ENCODE peak calls at places on chromosomes 4 and X, in seven cellular contexts. W is HAP-1, V is Caco-2, Y is endothelial cell of umbilical vein, G is prostate gland, Z is right lobe of liver, K is mucosa of descending colon. A is an unnamed sample.

GRCh38 chrX:482192-482701 is 95.5 kb upstream of the PPP2R3B start:
- DNase-seq in K (no peak), V (no peak), Z (no peak), W (no peak), Y (no peak), G (no peak), A (no peak)

GRCh38 chr4:147814334-147814733 is 82.4 kb downstream of the ARHGAP10 start:
- DNase-seq in G (no peak), W (no peak), K (no peak), Y (no peak), Z (no peak), V (no peak), A (no peak)

GRCh38 chr4:174490356-174490969 is 31.8 kb downstream of the HPGD start:
- DNase-seq in G (no peak), W (no peak), Y (peak; percentile 21), Z (no peak), K (no peak), V (no peak), A (no peak)

GRCh38 chr4:10364194-10364593 is 93.0 kb downstream of the ZNF518B start:
- DNase-seq in K (no peak), W (no peak), G (no peak), V (no peak), Y (no peak), Z (no peak), A (peak; percentile 63)

GRCh38 chr4:15778191-15778741 is at the start of gene CD38:
- DNase-seq in K (peak; percentile 65), W (peak; percentile 42), Z (peak; percentile 63), G (peak; percentile 26), V (no peak), Y (no peak), A (peak; percentile 56)

GRCh38 chrX:72037601-72038000 is 94.1 kb downstream of the RTL5 start:
- DNase-seq in G (no peak), W (no peak), K (no peak), V (no peak), Z (no peak), Y (no peak), A (no peak)

GRCh38 chr4:138217567-138217966 is 24.6 kb downstream of the SLC7A11 start:
- DNase-seq in V (no peak), W (peak; percentile 90), Y (no peak), G (no peak), K (no peak), Z (no peak), A (no peak)

GRCh38 chrX:93673869-93674271 is at the start of gene FAM133A:
- DNase-seq in K (no peak), W (no peak), G (no peak), V (no peak), Z (no peak), Y (no peak), A (no peak)

GRCh38 chr4:74659576-74660411 is 134.5 kb downstream of the BTC start:
- DNase-seq in Y (peak; percentile 98), W (no peak), G (peak; percentile 5), K (no peak), Z (no peak), V (peak; percentile 77), A (no peak)

GRCh38 chr4:5545271-5545670 is 163.1 kb downstream of the EVC2 start:
- DNase-seq in Z (no peak), Y (peak; percentile 23), K (no peak), V (no peak), G (no peak), W (no peak), A (no peak)

GRCh38 chr4:8537041-8537461 is 43.1 kb upstream of the GPR78 start:
- DNase-seq in V (no peak), Z (peak; percentile 80), K (peak; percentile 53), W (no peak), Y (peak; percentile 63), G (peak; percentile 71), A (no peak)

GRCh38 chr4:141636771-141637460 is 533 bp downstream of the IL15 start:
- DNase-seq in V (peak; percentile 30), Y (peak; percentile 74), K (peak; percentile 74), W (peak; percentile 42), Z (peak; percentile 63), G (peak; percentile 9), A (no peak)

GRCh38 chrX:30153881-30154260 is 61.5 kb upstream of the MAGEB2 start:
- DNase-seq in K (no peak), G (no peak), Y (no peak), W (peak; percentile 28), Z (no peak), V (no peak), A (no peak)

GRCh38 chrX:1398431-1399340 is 6.8 kb upstream of the SLC25A6 start:
- DNase-seq in Z (no peak), Y (no peak), K (peak; percentile 28), G (no peak), V (no peak), W (peak; percentile 6), A (no peak)

GRCh38 chr4:3308691-3309090 is 15.9 kb downstream of the RGS12 start:
- DNase-seq in K (no peak), Y (no peak), W (no peak), Z (peak; percentile 27), G (no peak), V (no peak), A (no peak)

DNA sequence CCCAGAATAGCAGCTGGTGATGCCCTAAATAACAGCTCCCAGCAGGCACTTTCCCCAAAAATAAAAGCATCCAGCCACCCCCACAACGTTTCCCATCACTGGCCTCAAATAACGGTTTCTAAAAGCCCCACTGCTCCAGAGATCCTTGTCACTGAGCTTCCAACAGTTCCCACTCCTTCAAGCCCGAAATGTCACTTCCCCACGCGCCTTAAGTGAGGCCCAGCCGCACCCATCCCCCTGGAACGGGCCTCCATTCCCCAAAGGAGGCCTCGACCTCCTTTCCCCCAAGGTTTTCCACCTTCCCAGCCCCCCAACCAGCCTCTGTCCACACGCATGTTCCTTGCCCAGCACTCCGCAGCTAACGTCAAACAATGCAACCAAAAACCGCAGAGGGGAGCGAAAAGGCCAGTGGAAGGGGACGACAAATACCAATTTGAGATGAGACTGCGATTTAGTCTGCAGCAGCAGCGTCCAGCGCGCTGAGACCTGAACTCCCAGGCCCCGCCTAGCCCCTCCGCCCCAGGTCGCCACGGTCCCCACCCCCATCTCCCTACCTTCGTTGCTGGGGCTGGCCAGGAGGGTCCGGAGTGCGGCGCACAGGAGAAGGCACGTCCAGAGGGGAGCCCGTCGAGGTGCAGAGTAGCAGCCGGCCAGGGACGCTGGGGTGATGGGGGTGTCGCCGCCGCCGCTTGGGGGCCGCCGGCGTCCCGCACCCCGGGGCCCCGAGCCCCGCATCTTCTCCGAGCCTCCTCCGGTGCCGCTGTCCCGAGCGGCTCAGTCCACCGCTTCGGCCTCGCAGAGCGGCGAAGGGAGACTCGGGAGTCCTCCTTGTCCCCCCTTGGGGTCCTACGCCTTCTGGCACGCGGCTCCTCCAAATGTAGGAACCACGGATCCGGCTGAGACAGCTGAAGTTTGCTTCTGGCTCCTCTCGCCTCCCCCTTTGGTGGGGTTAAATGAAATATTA is 999 bp downstream of the EPHA5 start:
- DNase-seq in Z (no peak), W (peak; percentile 37), G (no peak), Y (no peak), V (no peak), K (no peak), A (no peak)
- H3K4me3 ChIP-seq in Z (no peak overlapping the region), W (peak overlapping the region; percentile 21), G (peak overlapping the region; percentile 34), Y (peak overlapping the region; percentile 89), V (no peak overlapping the region), K (no peak overlapping the region), A (no peak overlapping the region)

DNA sequence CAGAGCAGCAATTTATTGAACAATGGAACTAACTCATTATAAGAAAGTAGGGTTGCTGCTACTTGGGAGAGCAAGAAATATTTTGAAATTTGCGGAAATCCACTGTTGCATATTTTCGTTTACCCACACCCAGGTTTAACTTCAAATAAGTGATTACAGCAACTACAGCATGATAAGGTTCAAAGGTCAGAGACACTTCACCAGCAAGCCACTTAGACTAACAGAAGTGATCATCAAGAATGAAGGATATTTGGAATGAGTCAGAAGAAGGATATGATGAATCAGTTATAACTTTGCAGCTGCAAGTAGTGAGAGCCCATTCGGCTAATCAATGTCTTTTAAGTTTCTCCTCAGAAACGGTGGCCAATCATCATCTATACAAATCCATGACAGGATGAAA is 199.3 kb downstream of the TMA16 start:
- DNase-seq in G (no peak), W (no peak), Y (no peak), Z (no peak), K (no peak), V (no peak), A (no peak)
- H3K4me3 ChIP-seq in G (no peak overlapping the region), W (no peak overlapping the region), Y (no peak overlapping the region), Z (no peak overlapping the region), K (no peak overlapping the region), V (no peak overlapping the region), A (no peak overlapping the region)

GRCh38 chr4:24798036-24798610 is 2.8 kb downstream of the SOD3 start:
- DNase-seq in V (no peak), Z (no peak), Y (no peak), K (no peak), W (no peak), G (no peak), A (no peak)

GRCh38 chr4:24796632-24797031 is 1.3 kb downstream of the SOD3 start:
- DNase-seq in Z (no peak), V (no peak), Y (no peak), K (no peak), G (no peak), W (no peak), A (no peak)

GRCh38 chr4:24794111-24794860 is 1.1 kb upstream of the SOD3 start:
- DNase-seq in W (no peak), V (no peak), Y (no peak), K (peak; percentile 33), Z (no peak), G (no peak), A (no peak)

GRCh38 chr4:24794916-24795665 is at the start of gene SOD3:
- DNase-seq in Y (peak; percentile 9), G (peak; percentile 86), K (peak; percentile 84), W (no peak), V (peak; percentile 66), Z (peak; percentile 79), A (no peak)

GRCh38 chr4:24795666-24796381 is 451 bp downstream of the SOD3 start:
- DNase-seq in Z (no peak), G (no peak), W (no peak), V (peak; percentile 1), K (no peak), Y (no peak), A (no peak)
- H3K4me3 ChIP-seq in Z (peak overlapping the region; percentile 4), G (peak overlapping the region; percentile 26), W (no peak overlapping the region), V (peak overlapping the region; percentile 15), K (no peak overlapping the region), Y (no peak overlapping the region), A (no peak overlapping the region)

GRCh38 chr4:157012296-157012695 is 40.7 kb upstream of the PDGFC start:
- DNase-seq in Y (no peak), K (no peak), G (no peak), V (no peak), W (no peak), Z (no peak), A (no peak)

GRCh38 chr4:157018920-157019490 is 47.4 kb upstream of the PDGFC start:
- DNase-seq in Z (no peak), Y (no peak), V (no peak), G (no peak), W (no peak), K (no peak), A (no peak)

GRCh38 chr4:157012781-157013180 is 41.2 kb upstream of the PDGFC start:
- DNase-seq in V (no peak), Y (no peak), Z (no peak), G (no peak), K (no peak), W (no peak), A (no peak)

GRCh38 chr4:157013656-157014055 is 42.1 kb upstream of the PDGFC start:
- DNase-seq in V (no peak), W (no peak), K (no peak), Y (no peak), G (no peak), Z (no peak), A (no peak)

GRCh38 chr4:157014621-157015591 is 43.3 kb upstream of the PDGFC start:
- DNase-seq in K (no peak), W (no peak), G (no peak), Z (no peak), Y (no peak), V (no peak), A (no peak)
- H3K4me3 ChIP-seq in K (no peak overlapping the region), W (no peak overlapping the region), G (no peak overlapping the region), Z (no peak overlapping the region), Y (no peak overlapping the region), V (no peak overlapping the region), A (no peak overlapping the region)